ENCODE peak calls at places on chromosomes 12 and 14, in five cellular contexts. One of them, this sample, is unnamed.
A peak's percentile ranks its signal among the peaks of the same experiment; 100 is the strongest.

GRCh38 chr14:61620130-61620946 is 75.0 kb upstream of the HIF1A start:
- DNase-seq in activated T-cell treated with anti-CD3 and anti-CD28 coated beads, Interleukin-2, amount 50 U/mL, for 4 hours: peak; percentile 23
- DNase-seq in SW480: no peak
- DNase-seq in substantia nigra: no peak
- DNase-seq in naive thymus-derived CD8-positive, alpha-beta T cell: no peak
- DNase-seq in this sample: no peak

GRCh38 chr14:92603309-92604257 is 90.0 kb downstream of the RIN3 start:
- DNase-seq in activated T-cell treated with anti-CD3 and anti-CD28 coated beads, Interleukin-2, amount 50 U/mL, for 4 hours: peak; percentile 53
- DNase-seq in substantia nigra: no peak
- DNase-seq in naive thymus-derived CD8-positive, alpha-beta T cell: peak; percentile 46
- DNase-seq in SW480: peak; percentile 18
- DNase-seq in this sample: no peak

GRCh38 chr14:100900837-100901390 is 2.6 kb downstream of the RTL1 start:
- DNase-seq in substantia nigra: no peak
- DNase-seq in activated T-cell treated with anti-CD3 and anti-CD28 coated beads, Interleukin-2, amount 50 U/mL, for 4 hours: no peak
- DNase-seq in naive thymus-derived CD8-positive, alpha-beta T cell: no peak
- DNase-seq in SW480: peak; percentile 55
- DNase-seq in this sample: no peak

GRCh38 chr12:65157091-65157490 is 12.3 kb upstream of the LEMD3 start:
- DNase-seq in substantia nigra: no peak
- DNase-seq in activated T-cell treated with anti-CD3 and anti-CD28 coated beads, Interleukin-2, amount 50 U/mL, for 4 hours: no peak
- DNase-seq in naive thymus-derived CD8-positive, alpha-beta T cell: no peak
- DNase-seq in SW480: no peak
- DNase-seq in this sample: no peak

GRCh38 chr12:124381454-124382207 is 86.7 kb downstream of the RFLNA start:
- DNase-seq in SW480: no peak
- DNase-seq in substantia nigra: peak; percentile 45
- DNase-seq in activated T-cell treated with anti-CD3 and anti-CD28 coated beads, Interleukin-2, amount 50 U/mL, for 4 hours: no peak
- DNase-seq in naive thymus-derived CD8-positive, alpha-beta T cell: no peak
- DNase-seq in this sample: peak; percentile 65

GRCh38 chr12:46983959-46984833 is 95.2 kb upstream of the PCED1B start:
- DNase-seq in substantia nigra: no peak
- DNase-seq in naive thymus-derived CD8-positive, alpha-beta T cell: no peak
- DNase-seq in SW480: peak; percentile 67
- DNase-seq in activated T-cell treated with anti-CD3 and anti-CD28 coated beads, Interleukin-2, amount 50 U/mL, for 4 hours: peak; percentile 6
- DNase-seq in this sample: no peak

GRCh38 chr12:13126494-13126893 is 23.0 kb upstream of the GSG1 start:
- DNase-seq in SW480: no peak
- DNase-seq in activated T-cell treated with anti-CD3 and anti-CD28 coated beads, Interleukin-2, amount 50 U/mL, for 4 hours: no peak
- DNase-seq in substantia nigra: no peak
- DNase-seq in naive thymus-derived CD8-positive, alpha-beta T cell: no peak
- DNase-seq in this sample: no peak

GRCh38 chr12:51023625-51024395 is 2.4 kb downstream of the SLC11A2 start:
- DNase-seq in activated T-cell treated with anti-CD3 and anti-CD28 coated beads, Interleukin-2, amount 50 U/mL, for 4 hours: no peak
- DNase-seq in SW480: no peak
- DNase-seq in naive thymus-derived CD8-positive, alpha-beta T cell: no peak
- DNase-seq in substantia nigra: no peak
- DNase-seq in this sample: no peak

GRCh38 chr12:18165422-18165871 is 75.5 kb upstream of the RERGL start:
- DNase-seq in substantia nigra: no peak
- DNase-seq in SW480: no peak
- DNase-seq in naive thymus-derived CD8-positive, alpha-beta T cell: no peak
- DNase-seq in activated T-cell treated with anti-CD3 and anti-CD28 coated beads, Interleukin-2, amount 50 U/mL, for 4 hours: no peak
- DNase-seq in this sample: no peak

GRCh38 chr14:20679907-20680306 is 4.5 kb upstream of the RNASE4 start:
- DNase-seq in naive thymus-derived CD8-positive, alpha-beta T cell: no peak
- DNase-seq in activated T-cell treated with anti-CD3 and anti-CD28 coated beads, Interleukin-2, amount 50 U/mL, for 4 hours: peak; percentile 27
- DNase-seq in substantia nigra: no peak
- DNase-seq in SW480: peak; percentile 38
- DNase-seq in this sample: no peak

GRCh38 chr14:32377046-32377445 is 47.9 kb downstream of the AKAP6 start:
- DNase-seq in SW480: peak; percentile 13
- DNase-seq in naive thymus-derived CD8-positive, alpha-beta T cell: no peak
- DNase-seq in activated T-cell treated with anti-CD3 and anti-CD28 coated beads, Interleukin-2, amount 50 U/mL, for 4 hours: no peak
- DNase-seq in substantia nigra: no peak
- DNase-seq in this sample: no peak

GRCh38 chr12:117101953-117102833 is 3.0 kb upstream of the TESC start:
- DNase-seq in activated T-cell treated with anti-CD3 and anti-CD28 coated beads, Interleukin-2, amount 50 U/mL, for 4 hours: no peak
- DNase-seq in SW480: no peak
- DNase-seq in naive thymus-derived CD8-positive, alpha-beta T cell: no peak
- DNase-seq in substantia nigra: no peak
- DNase-seq in this sample: no peak

This sample was measured in C1 segment of cervical spinal cord.